ENCODE peak calls at places on chromosomes 11 and 22, in nine cellular contexts. One of them, this sample, is unnamed.

GRCh38 chr22:28952857-28953256 is 69.5 kb downstream of the ZNRF3 start:
- DNase-seq in HT1080: no peak
- DNase-seq in stimulated activated CD8-positive, alpha-beta memory T cell treated with anti-CD3 and anti-CD28 coated beads, Interleukin-2, amount 100 ng/mL, for 48 hours: no peak
- DNase-seq in occipital lobe: no peak
- DNase-seq in activated T-cell treated with anti-CD3 and anti-CD28 coated beads for 1 hour: no peak
- DNase-seq in left kidney: peak
- DNase-seq in stomach: no peak
- DNase-seq in HL-60: peak
- DNase-seq in GM23248: peak
- DNase-seq in this sample: no peak

GRCh38 chr11:60915250-60915914 is 1.4 kb downstream of the TMEM109 start:
- DNase-seq in occipital lobe: no peak
- DNase-seq in stimulated activated CD8-positive, alpha-beta memory T cell treated with anti-CD3 and anti-CD28 coated beads, Interleukin-2, amount 100 ng/mL, for 48 hours: peak
- DNase-seq in stomach: peak
- DNase-seq in HL-60: peak
- DNase-seq in left kidney: peak
- DNase-seq in activated T-cell treated with anti-CD3 and anti-CD28 coated beads for 1 hour: peak
- DNase-seq in GM23248: peak
- DNase-seq in HT1080: peak
- DNase-seq in this sample: peak

GRCh38 chr22:31083377-31083768 is 2.3 kb downstream of the SMTN start:
- DNase-seq in activated T-cell treated with anti-CD3 and anti-CD28 coated beads for 1 hour: no peak
- DNase-seq in stimulated activated CD8-positive, alpha-beta memory T cell treated with anti-CD3 and anti-CD28 coated beads, Interleukin-2, amount 100 ng/mL, for 48 hours: no peak
- DNase-seq in HT1080: no peak
- DNase-seq in stomach: peak
- DNase-seq in occipital lobe: no peak
- DNase-seq in GM23248: no peak
- DNase-seq in HL-60: no peak
- DNase-seq in left kidney: peak
- DNase-seq in this sample: no peak

GRCh38 chr11:76209956-76210885 is 3.9 kb upstream of the WNT11 start:
- DNase-seq in stimulated activated CD8-positive, alpha-beta memory T cell treated with anti-CD3 and anti-CD28 coated beads, Interleukin-2, amount 100 ng/mL, for 48 hours: no peak
- DNase-seq in HL-60: peak
- DNase-seq in HT1080: no peak
- DNase-seq in occipital lobe: no peak
- DNase-seq in activated T-cell treated with anti-CD3 and anti-CD28 coated beads for 1 hour: no peak
- DNase-seq in GM23248: peak
- DNase-seq in stomach: peak
- DNase-seq in left kidney: peak
- DNase-seq in this sample: peak

GRCh38 chr11:8282621-8283509 is 19.2 kb upstream of the LMO1 start:
- DNase-seq in occipital lobe: no peak
- DNase-seq in stomach: no peak
- DNase-seq in left kidney: peak
- DNase-seq in activated T-cell treated with anti-CD3 and anti-CD28 coated beads for 1 hour: no peak
- DNase-seq in HT1080: no peak
- DNase-seq in HL-60: no peak
- DNase-seq in stimulated activated CD8-positive, alpha-beta memory T cell treated with anti-CD3 and anti-CD28 coated beads, Interleukin-2, amount 100 ng/mL, for 48 hours: no peak
- DNase-seq in GM23248: no peak
- DNase-seq in this sample: no peak

GRCh38 chr11:44943118-44943517 is 7.6 kb downstream of the TP53I11 start:
- DNase-seq in stomach: peak
- DNase-seq in GM23248: no peak
- DNase-seq in HT1080: no peak
- DNase-seq in stimulated activated CD8-positive, alpha-beta memory T cell treated with anti-CD3 and anti-CD28 coated beads, Interleukin-2, amount 100 ng/mL, for 48 hours: no peak
- DNase-seq in activated T-cell treated with anti-CD3 and anti-CD28 coated beads for 1 hour: no peak
- DNase-seq in HL-60: peak
- DNase-seq in occipital lobe: no peak
- DNase-seq in left kidney: peak
- DNase-seq in this sample: peak

GRCh38 chr11:73270855-73271477 is 1.2 kb upstream of the P2RY6 start:
- DNase-seq in HT1080: no peak
- DNase-seq in HL-60: no peak
- DNase-seq in stimulated activated CD8-positive, alpha-beta memory T cell treated with anti-CD3 and anti-CD28 coated beads, Interleukin-2, amount 100 ng/mL, for 48 hours: no peak
- DNase-seq in occipital lobe: no peak
- DNase-seq in GM23248: no peak
- DNase-seq in stomach: peak
- DNase-seq in activated T-cell treated with anti-CD3 and anti-CD28 coated beads for 1 hour: no peak
- DNase-seq in left kidney: no peak
- DNase-seq in this sample: no peak

GRCh38 chr11:10288881-10289764 is 4.9 kb downstream of the SBF2 start:
- DNase-seq in occipital lobe: no peak
- DNase-seq in HL-60: no peak
- DNase-seq in GM23248: no peak
- DNase-seq in stimulated activated CD8-positive, alpha-beta memory T cell treated with anti-CD3 and anti-CD28 coated beads, Interleukin-2, amount 100 ng/mL, for 48 hours: no peak
- DNase-seq in HT1080: no peak
- DNase-seq in activated T-cell treated with anti-CD3 and anti-CD28 coated beads for 1 hour: no peak
- DNase-seq in left kidney: no peak
- DNase-seq in stomach: no peak
- DNase-seq in this sample: no peak

GRCh38 chr22:32695451-32695891 is 106.0 kb upstream of the TIMP3 start:
- DNase-seq in left kidney: no peak
- DNase-seq in stomach: no peak
- DNase-seq in occipital lobe: no peak
- DNase-seq in activated T-cell treated with anti-CD3 and anti-CD28 coated beads for 1 hour: no peak
- DNase-seq in HL-60: no peak
- DNase-seq in stimulated activated CD8-positive, alpha-beta memory T cell treated with anti-CD3 and anti-CD28 coated beads, Interleukin-2, amount 100 ng/mL, for 48 hours: no peak
- DNase-seq in HT1080: peak
- DNase-seq in GM23248: peak
- DNase-seq in this sample: peak

GRCh38 chr22:24694971-24695928 is 79.3 kb downstream of the PIWIL3 start:
- DNase-seq in stomach: no peak
- DNase-seq in left kidney: no peak
- DNase-seq in HT1080: no peak
- DNase-seq in occipital lobe: no peak
- DNase-seq in HL-60: no peak
- DNase-seq in activated T-cell treated with anti-CD3 and anti-CD28 coated beads for 1 hour: no peak
- DNase-seq in stimulated activated CD8-positive, alpha-beta memory T cell treated with anti-CD3 and anti-CD28 coated beads, Interleukin-2, amount 100 ng/mL, for 48 hours: no peak
- DNase-seq in GM23248: no peak
- DNase-seq in this sample: no peak

GRCh38 chr11:16211407-16211806 is 144.9 kb downstream of the SOX6 start:
- DNase-seq in left kidney: no peak
- DNase-seq in HT1080: no peak
- DNase-seq in HL-60: no peak
- DNase-seq in activated T-cell treated with anti-CD3 and anti-CD28 coated beads for 1 hour: no peak
- DNase-seq in GM23248: no peak
- DNase-seq in stomach: no peak
- DNase-seq in occipital lobe: no peak
- DNase-seq in stimulated activated CD8-positive, alpha-beta memory T cell treated with anti-CD3 and anti-CD28 coated beads, Interleukin-2, amount 100 ng/mL, for 48 hours: no peak
- DNase-seq in this sample: no peak

GRCh38 chr22:41883400-41883799 is 31.5 kb downstream of the SHISA8 start:
- DNase-seq in HL-60: no peak
- DNase-seq in stomach: no peak
- DNase-seq in stimulated activated CD8-positive, alpha-beta memory T cell treated with anti-CD3 and anti-CD28 coated beads, Interleukin-2, amount 100 ng/mL, for 48 hours: no peak
- DNase-seq in HT1080: no peak
- DNase-seq in GM23248: no peak
- DNase-seq in activated T-cell treated with anti-CD3 and anti-CD28 coated beads for 1 hour: no peak
- DNase-seq in occipital lobe: no peak
- DNase-seq in left kidney: no peak
- DNase-seq in this sample: no peak

GRCh38 chr11:30451642-30452041 is 128.7 kb downstream of the ARL14EP start:
- DNase-seq in GM23248: no peak
- DNase-seq in stomach: no peak
- DNase-seq in stimulated activated CD8-positive, alpha-beta memory T cell treated with anti-CD3 and anti-CD28 coated beads, Interleukin-2, amount 100 ng/mL, for 48 hours: no peak
- DNase-seq in HL-60: no peak
- DNase-seq in activated T-cell treated with anti-CD3 and anti-CD28 coated beads for 1 hour: no peak
- DNase-seq in HT1080: no peak
- DNase-seq in occipital lobe: no peak
- DNase-seq in left kidney: peak
- DNase-seq in this sample: no peak

GRCh38 chr11:102653744-102654291 is 28.7 kb upstream of the MMP20 start:
- DNase-seq in activated T-cell treated with anti-CD3 and anti-CD28 coated beads for 1 hour: no peak
- DNase-seq in left kidney: no peak
- DNase-seq in stomach: no peak
- DNase-seq in HT1080: peak
- DNase-seq in GM23248: peak
- DNase-seq in HL-60: no peak
- DNase-seq in occipital lobe: no peak
- DNase-seq in stimulated activated CD8-positive, alpha-beta memory T cell treated with anti-CD3 and anti-CD28 coated beads, Interleukin-2, amount 100 ng/mL, for 48 hours: no peak
- DNase-seq in this sample: no peak

GRCh38 chr22:39384750-39385480 is 14.7 kb upstream of the TAB1 start:
- DNase-seq in stomach: no peak
- DNase-seq in HT1080: no peak
- DNase-seq in left kidney: peak
- DNase-seq in occipital lobe: no peak
- DNase-seq in HL-60: no peak
- DNase-seq in activated T-cell treated with anti-CD3 and anti-CD28 coated beads for 1 hour: no peak
- DNase-seq in stimulated activated CD8-positive, alpha-beta memory T cell treated with anti-CD3 and anti-CD28 coated beads, Interleukin-2, amount 100 ng/mL, for 48 hours: no peak
- DNase-seq in GM23248: peak
- DNase-seq in this sample: peak